ENCODE peak calls at places on chromosomes 3 and 15, in six cellular contexts. I is G401; Y is MM.1S; Q is ecto neural progenitor cell; B is central memory CD4-positive, alpha-beta T cell; C is NCI-H1694 treated with DMSO at 0.1 percent for 48 hours. P is an unnamed sample.

GRCh38 chr15:85706779-85707518 is 87.8 kb downstream of the KLHL25 start:
- DNase-seq in I (no peak), Q (no peak), C (no peak), Y (peak; percentile 87), B (peak; percentile 82), P (no peak)

GRCh38 chr3:52326976-52327375 is 10.9 kb downstream of the DNAH1 start:
- DNase-seq in I (no peak), Y (no peak), C (no peak), Q (no peak), B (no peak), P (no peak)

GRCh38 chr15:97890307-97890706 is 70.2 kb upstream of the ARRDC4 start:
- DNase-seq in Q (no peak), I (no peak), B (no peak), Y (no peak), C (no peak), P (no peak)

GRCh38 chr15:29677871-29678431 is 144.3 kb downstream of the TJP1 start:
- DNase-seq in B (no peak), Y (no peak), I (no peak), Q (no peak), C (no peak), P (no peak)

GRCh38 chr3:178519701-178520100 is 16.5 kb upstream of the KCNMB2 start:
- DNase-seq in I (no peak), C (no peak), Q (no peak), Y (peak; percentile 52), B (no peak), P (no peak)

GRCh38 chr3:104873331-104873730 is 493.4 kb upstream of the ALCAM start:
- DNase-seq in B (no peak), Y (no peak), I (no peak), C (no peak), Q (no peak), P (no peak)

GRCh38 chr15:90266061-90266431 is 574 bp downstream of the NGRN start:
- DNase-seq in B (peak; percentile 62), Q (no peak), Y (no peak), C (no peak), I (peak; percentile 59), P (no peak)

GRCh38 chr3:6249679-6250078 is 611.2 kb upstream of the GRM7 start:
- DNase-seq in I (no peak), B (no peak), Y (no peak), Q (no peak), C (no peak), P (no peak)

GRCh38 chr3:98398513-98398912 is 8.0 kb downstream of the OR5K3 start:
- DNase-seq in C (no peak), I (no peak), B (no peak), Q (no peak), Y (no peak), P (no peak)

GRCh38 chr3:112803472-112803871 is 43.2 kb downstream of the CD200R1L start:
- DNase-seq in Y (no peak), Q (no peak), B (no peak), I (no peak), C (no peak), P (no peak)

GRCh38 chr15:93762051-93762450 is 469.3 kb upstream of the MCTP2 start:
- DNase-seq in B (no peak), I (no peak), Y (no peak), Q (no peak), C (no peak), P (no peak)

GRCh38 chr3:45816544-45816943 is 20.2 kb upstream of the SLC6A20 start:
- DNase-seq in Q (no peak), C (no peak), I (peak; percentile 30), Y (no peak), B (no peak), P (no peak)

GRCh38 chr3:159634414-159634813 is 354.2 kb upstream of the IL12A start:
- DNase-seq in C (no peak), B (no peak), I (no peak), Q (no peak), Y (no peak), P (no peak)

GRCh38 chr3:32249184-32249782 is 10.8 kb downstream of the CMTM8 start:
- DNase-seq in C (no peak), Y (no peak), I (no peak), B (no peak), Q (peak; percentile 2), P (no peak)

GRCh38 chr15:70375006-70375409 is 277.3 kb upstream of the TLE3 start:
- DNase-seq in I (no peak), Y (no peak), Q (peak; percentile 43), C (no peak), B (no peak), P (peak; percentile 96)

GRCh38 chr3:99934984-99935797 is 117.5 kb downstream of the CMSS1 start:
- DNase-seq in I (no peak), C (no peak), Y (no peak), B (no peak), Q (no peak), P (no peak)

GRCh38 chr15:55289573-55290360 is at the start of gene RAB27A:
- DNase-seq in I (peak; percentile 60), Y (peak; percentile 80), Q (peak; percentile 83), B (peak; percentile 74), C (no peak), P (peak; percentile 91)

GRCh38 chr3:47495886-47496285 is 17.6 kb downstream of the ELP6 start:
- DNase-seq in Q (no peak), Y (no peak), B (no peak), C (no peak), I (peak; percentile 85), P (no peak)

GRCh38 chr15:28112101-28112760 is 13.1 kb upstream of the OCA2 start:
- DNase-seq in Y (no peak), Q (no peak), C (no peak), B (no peak), I (no peak), P (peak; percentile 55)

GRCh38 chr15:37056894-37057205 is 43.5 kb downstream of the MEIS2 start:
- DNase-seq in B (no peak), Y (no peak), I (no peak), Q (no peak), C (no peak), P (no peak)

GRCh38 chr3:153848701-153849100 is 272.5 kb upstream of the ARHGEF26 start:
- DNase-seq in Q (no peak), I (peak; percentile 1), Y (no peak), B (no peak), C (no peak), P (no peak)

GRCh38 chr3:9700536-9700935 is 3.1 kb upstream of the CPNE9 start:
- DNase-seq in B (no peak), Y (no peak), Q (no peak), C (no peak), I (no peak), P (no peak)

GRCh38 chr3:138442433-138442832 is 8.0 kb downstream of the ESYT3 start:
- DNase-seq in I (no peak), Y (no peak), C (no peak), Q (no peak), B (no peak), P (no peak)

GRCh38 chr3:69364354-69364753 is 21.5 kb downstream of the FRMD4B start:
- DNase-seq in Q (no peak), C (no peak), B (no peak), Y (peak; percentile 27), I (no peak), P (peak; percentile 66)

GRCh38 chr3:126558336-126559071 is at the start of gene C3orf22:
- DNase-seq in Q (peak; percentile 46), Y (no peak), I (no peak), B (no peak), C (no peak), P (no peak)

GRCh38 chr15:101122266-101122665 is 129.6 kb downstream of the CHSY1 start:
- DNase-seq in Y (no peak), B (no peak), C (no peak), I (no peak), Q (no peak), P (no peak)

GRCh38 chr15:52095597-52096262 is 16.8 kb downstream of the BCL2L10 start:
- DNase-seq in Y (no peak), B (no peak), I (no peak), C (no peak), Q (no peak), P (no peak)

GRCh38 chr3:42213417-42213816 is 52.6 kb downstream of the CCK start:
- DNase-seq in Q (no peak), C (no peak), B (no peak), I (no peak), Y (peak; percentile 21), P (no peak)

GRCh38 chr15:94229591-94230365 is 1.6 kb upstream of the MCTP2 start:
- DNase-seq in Q (no peak), C (no peak), I (no peak), Y (peak; percentile 92), B (peak; percentile 75), P (no peak)

GRCh38 chr3:50317303-50317702 is 5.2 kb downstream of the HYAL2 start:
- DNase-seq in I (no peak), Y (no peak), C (no peak), Q (no peak), B (no peak), P (peak; percentile 73)

GRCh38 chr3:31847760-31848159 is 133.3 kb downstream of the OSBPL10 start:
- DNase-seq in Y (no peak), Q (no peak), I (no peak), C (no peak), B (no peak), P (no peak)

GRCh38 chr15:68791431-68792283 is 29.0 kb downstream of the ANP32A start:
- DNase-seq in C (no peak), I (no peak), B (peak; percentile 57), Q (no peak), Y (peak; percentile 68), P (no peak)

GRCh38 chr3:130974201-130974600 is 52.4 kb downstream of the ASTE1 start:
- DNase-seq in C (no peak), Y (no peak), Q (no peak), B (no peak), I (peak; percentile 93), P (no peak)

GRCh38 chr3:160616721-160617120 is 51.4 kb upstream of the KPNA4 start:
- DNase-seq in B (no peak), I (no peak), Q (no peak), C (no peak), Y (no peak), P (no peak)

GRCh38 chr15:91311986-91312385 is 211.9 kb downstream of the SV2B start:
- DNase-seq in I (no peak), C (no peak), Q (no peak), Y (no peak), B (peak; percentile 39), P (no peak)

GRCh38 chr15:81418427-81418826 is 44.4 kb upstream of the TMC3 start:
- DNase-seq in Y (no peak), B (no peak), I (no peak), C (no peak), Q (no peak), P (no peak)

P was measured in RWPE2.